ENCODE peak calls at places on chromosomes 1 and 21, in seven cellular contexts. B, U, R, C, K, S and Q are unnamed samples.

GRCh38 chr1:26772687-26773086 is 15.1 kb upstream of the PIGV start:
- DNase-seq in B (peak; percentile 74), U (no peak), R (peak; percentile 60), C (no peak), K (no peak), S (no peak), Q (no peak)

GRCh38 chr1:159827549-159827948 is 876 bp downstream of the SLAMF8 start:
- DNase-seq in B (no peak), U (no peak), R (no peak), C (no peak), K (no peak), S (no peak), Q (no peak)

GRCh38 chr21:45327458-45328197 is 39.9 kb upstream of the POFUT2 start:
- DNase-seq in B (no peak), U (no peak), R (no peak), C (no peak), K (no peak), S (no peak), Q (no peak)

GRCh38 chr1:210711825-210712224 is 383.1 kb downstream of the HHAT start:
- DNase-seq in B (no peak), U (no peak), R (no peak), C (no peak), K (no peak), S (peak; percentile 7), Q (no peak)

GRCh38 chr1:180571060-180571831 is 12.5 kb downstream of the OVAAL start:
- DNase-seq in B (no peak), U (no peak), R (no peak), C (no peak), K (no peak), S (no peak), Q (no peak)

GRCh38 chr1:165898837-165899236 is 71.4 kb downstream of the UCK2 start:
- DNase-seq in B (peak; percentile 99), U (no peak), R (peak; percentile 91), C (no peak), K (no peak), S (no peak), Q (no peak)

GRCh38 chr1:230509281-230509977 is 83.3 kb upstream of the PGBD5 start:
- DNase-seq in B (peak; percentile 83), U (no peak), R (peak; percentile 20), C (no peak), K (no peak), S (peak; percentile 57), Q (no peak)

GRCh38 chr1:38005195-38006007 is at the start of gene FHL3:
- DNase-seq in B (no peak), U (peak; percentile 85), R (peak; percentile 57), C (peak; percentile 71), K (peak; percentile 43), S (peak; percentile 68), Q (peak; percentile 66)

GRCh38 chr1:218315638-218316037 is 29.5 kb upstream of the TGFB2 start:
- DNase-seq in B (no peak), U (no peak), R (no peak), C (no peak), K (no peak), S (no peak), Q (no peak)

GRCh38 chr1:71086331-71086730 is 5.5 kb upstream of the ZRANB2 start:
- DNase-seq in B (peak; percentile 23), U (no peak), R (no peak), C (no peak), K (no peak), S (no peak), Q (no peak)

GRCh38 chr1:31432592-31433395 is 19.8 kb downstream of the SERINC2 start:
- DNase-seq in B (no peak), U (no peak), R (no peak), C (no peak), K (no peak), S (no peak), Q (no peak)

GRCh38 chr1:162497723-162498441 is at the start of gene UHMK1:
- DNase-seq in B (peak; percentile 79), U (peak; percentile 86), R (peak; percentile 90), C (peak; percentile 84), K (peak; percentile 74), S (peak; percentile 91), Q (peak; percentile 69)

GRCh38 chr1:145962157-145963102 is 1.9 kb downstream of the ANKRD34A start:
- DNase-seq in B (no peak), U (peak; percentile 28), R (no peak), C (no peak), K (no peak), S (no peak), Q (no peak)

GRCh38 chr21:37380349-37381323 is 14.1 kb downstream of the DYRK1A start:
- DNase-seq in B (no peak), U (no peak), R (no peak), C (no peak), K (no peak), S (no peak), Q (peak; percentile 24)

GRCh38 chr1:113747376-113747775 is 11.9 kb downstream of the PHTF1 start:
- DNase-seq in B (no peak), U (no peak), R (peak; percentile 29), C (no peak), K (no peak), S (no peak), Q (no peak)

GRCh38 chr1:155137550-155137949 is 1.9 kb downstream of the SLC50A1 start:
- DNase-seq in B (no peak), U (no peak), R (no peak), C (no peak), K (no peak), S (no peak), Q (no peak)

GRCh38 chr21:43027846-43028731 is 47.5 kb downstream of the CBS start:
- DNase-seq in B (no peak), U (no peak), R (no peak), C (no peak), K (no peak), S (no peak), Q (no peak)

GRCh38 chr21:31132574-31133242 is 94.4 kb upstream of the KRTAP19-8 start:
- DNase-seq in B (no peak), U (no peak), R (no peak), C (peak; percentile 58), K (no peak), S (no peak), Q (no peak)

GRCh38 chr1:37556712-37557196 is at the start of gene DNALI1:
- DNase-seq in B (peak; percentile 48), U (peak; percentile 96), R (no peak), C (peak; percentile 55), K (peak; percentile 87), S (peak; percentile 76), Q (peak; percentile 67)

GRCh38 chr1:181094402-181094801 is 5.9 kb downstream of the IER5 start:
- DNase-seq in B (no peak), U (no peak), R (no peak), C (no peak), K (no peak), S (no peak), Q (no peak)

GRCh38 chr1:106921186-106921585 is 135.3 kb upstream of the PRMT6 start:
- DNase-seq in B (no peak), U (no peak), R (no peak), C (no peak), K (no peak), S (no peak), Q (no peak)

GRCh38 chr1:109959632-109959973 is 25.0 kb upstream of the AHCYL1 start:
- DNase-seq in B (no peak), U (no peak), R (no peak), C (no peak), K (no peak), S (no peak), Q (no peak)

GRCh38 chr1:89547563-89548485 is 23.2 kb downstream of the LRRC8B start:
- DNase-seq in B (no peak), U (no peak), R (no peak), C (no peak), K (no peak), S (no peak), Q (no peak)

GRCh38 chr21:38494254-38494648 is 4.0 kb downstream of the ERG start:
- DNase-seq in B (no peak), U (no peak), R (no peak), C (no peak), K (no peak), S (no peak), Q (peak; percentile 25)

GRCh38 chr1:64215576-64215975 is 12.2 kb downstream of the UBE2U start:
- DNase-seq in B (peak; percentile 80), U (no peak), R (no peak), C (no peak), K (no peak), S (no peak), Q (no peak)

GRCh38 chr1:189349600-189349999 is 1128.1 kb downstream of the BRINP3 start:
- DNase-seq in B (no peak), U (no peak), R (no peak), C (no peak), K (no peak), S (no peak), Q (no peak)

GRCh38 chr1:77889671-77890070 is 1.2 kb downstream of the NEXN start:
- DNase-seq in B (no peak), U (no peak), R (peak; percentile 7), C (no peak), K (no peak), S (peak; percentile 12), Q (no peak)

GRCh38 chr1:41892211-41892840 is 26.4 kb downstream of the HIVEP3 start:
- DNase-seq in B (no peak), U (no peak), R (no peak), C (no peak), K (no peak), S (no peak), Q (no peak)

GRCh38 chr1:221030121-221030649 is 150.9 kb downstream of the HLX start:
- DNase-seq in B (no peak), U (no peak), R (no peak), C (no peak), K (no peak), S (no peak), Q (no peak)

GRCh38 chr1:15290382-15290781 is 43.4 kb downstream of the FHAD1 start:
- DNase-seq in B (no peak), U (no peak), R (no peak), C (no peak), K (no peak), S (no peak), Q (no peak)

GRCh38 chr1:18764362-18764761 is 95.1 kb downstream of the TAS1R2 start:
- DNase-seq in B (no peak), U (no peak), R (no peak), C (no peak), K (no peak), S (no peak), Q (no peak)

GRCh38 chr1:41045740-41046139 is 24.2 kb upstream of the SLFNL1 start:
- DNase-seq in B (peak; percentile 23), U (no peak), R (no peak), C (no peak), K (no peak), S (no peak), Q (peak; percentile 90)

GRCh38 chr1:86460998-86461397 is 7.7 kb upstream of the CLCA1 start:
- DNase-seq in B (no peak), U (no peak), R (no peak), C (no peak), K (no peak), S (no peak), Q (no peak)

GRCh38 chr1:46445773-46446256 is 43.8 kb upstream of the DMBX1 start:
- DNase-seq in B (no peak), U (no peak), R (no peak), C (no peak), K (no peak), S (no peak), Q (no peak)

GRCh38 chr1:17397910-17398700 is 26.1 kb downstream of the PADI6 start:
- DNase-seq in B (no peak), U (no peak), R (no peak), C (no peak), K (no peak), S (no peak), Q (no peak)

GRCh38 chr1:184626076-184627011 is 128.3 kb downstream of the EDEM3 start:
- DNase-seq in B (no peak), U (no peak), R (no peak), C (no peak), K (no peak), S (no peak), Q (no peak)

GRCh38 chr1:242120432-242120831 is 121.5 kb upstream of the MAP1LC3C start:
- DNase-seq in B (no peak), U (no peak), R (no peak), C (no peak), K (no peak), S (no peak), Q (no peak)

GRCh38 chr1:214552174-214552608 is 789 bp upstream of the PTPN14 start:
- DNase-seq in B (peak; percentile 62), U (peak; percentile 40), R (peak; percentile 79), C (no peak), K (peak; percentile 49), S (peak; percentile 87), Q (peak; percentile 76)